ENCODE peak calls at places on chromosomes 12 and 14, in six cellular contexts. A, I, C, K, X and O are unnamed samples. For H3K36me3 and H3K27me3, the result is how much of the 10 kb centered on the place peaks cover.

GRCh38 chr14:104331871-104332605 is 193.7 kb downstream of the KIF26A start:
- DNase-seq in A (no peak), I (no peak), C (no peak), K (peak), X (no peak), O (peak)

GRCh38 chr14:103185051-103186027 is 62.1 kb downstream of the TNFAIP2 start:
- DNase-seq in A (peak), I (no peak), C (peak), K (no peak), X (peak), O (peak)

GRCh38 chr12:30286345-30286926 is 409.2 kb downstream of the IPO8 start:
- DNase-seq in A (peak), I (no peak), C (no peak), K (no peak), X (no peak), O (peak)

GRCh38 chr12:131836193-131836592 is 8.0 kb downstream of the MMP17 start:
- DNase-seq in A (no peak), I (no peak), C (no peak), K (no peak), X (no peak), O (no peak)

GRCh38 chr12:1842183-1842904 is 22.0 kb downstream of the LRTM2 start:
- DNase-seq in A (no peak), I (no peak), C (peak), K (no peak), X (no peak), O (peak)

GRCh38 chr12:101490286-101490920 is 15.3 kb downstream of the SPIC start:
- DNase-seq in A (peak), I (no peak), C (no peak), K (no peak), X (peak), O (peak)

GRCh38 chr12:126772171-126772864 is 1494.7 kb upstream of the TMEM132C start:
- DNase-seq in A (peak), I (no peak), C (no peak), K (no peak), X (peak), O (no peak)

GRCh38 chr12:70543444-70543843 is 93.8 kb downstream of the PTPRB start:
- DNase-seq in A (peak), I (no peak), C (no peak), K (no peak), X (no peak), O (no peak)

GRCh38 chr12:32541754-32542374 is 137.2 kb upstream of the DNM1L start:
- DNase-seq in A (no peak), I (no peak), C (no peak), K (no peak), X (no peak), O (no peak)

GRCh38 chr12:75437564-75437963 is 43.0 kb upstream of the GLIPR1 start:
- DNase-seq in A (peak), I (no peak), C (no peak), K (no peak), X (peak), O (no peak)

GRCh38 chr12:4664111-4664510 is 15.2 kb downstream of the NDUFA9 start:
- DNase-seq in A (peak), I (no peak), C (no peak), K (no peak), X (no peak), O (no peak)

GRCh38 chr12:76518699-76519098 is 40.9 kb downstream of the OSBPL8 start:
- DNase-seq in A (no peak), I (no peak), C (no peak), K (no peak), X (no peak), O (peak)

GRCh38 chr14:52241102-52241793 is 26.2 kb upstream of the PTGDR start:
- DNase-seq in A (peak), I (no peak), C (no peak), K (no peak), X (no peak), O (no peak)

GRCh38 chr12:91109148-91109564 is 2.1 kb downstream of the LUM start:
- DNase-seq in A (peak), I (peak), C (peak), K (peak), X (peak), O (peak)

GRCh38 chr12:50174971-50175715 is 8.0 kb upstream of the CERS5 start:
- DNase-seq in A (peak), I (no peak), C (no peak), K (no peak), X (peak), O (peak)

GRCh38 chr14:96811265-96811664 is 14.1 kb downstream of the VRK1 start:
- DNase-seq in A (peak), I (no peak), C (no peak), K (no peak), X (no peak), O (no peak)

GRCh38 chr14:37142835-37143499 is 29.4 kb downstream of the SLC25A21 start:
- DNase-seq in A (peak), I (no peak), C (no peak), K (no peak), X (no peak), O (no peak)

GRCh38 chr14:104600141-104600643 is 4.4 kb downstream of the TMEM179 start:
- DNase-seq in A (no peak), I (no peak), C (peak), K (no peak), X (no peak), O (peak)

GRCh38 chr12:114777052-114777451 is 93.1 kb upstream of the TBX3 start:
- DNase-seq in A (no peak), I (no peak), C (no peak), K (no peak), X (no peak), O (no peak)

GRCh38 chr14:85315891-85316290 is 214.1 kb upstream of the FLRT2 start:
- DNase-seq in A (no peak), I (no peak), C (no peak), K (no peak), X (no peak), O (no peak)

GRCh38 chr12:88575361-88575959 is 4.8 kb downstream of the KITLG start:
- DNase-seq in A (no peak), I (no peak), C (no peak), K (no peak), X (no peak), O (no peak)

DNA sequence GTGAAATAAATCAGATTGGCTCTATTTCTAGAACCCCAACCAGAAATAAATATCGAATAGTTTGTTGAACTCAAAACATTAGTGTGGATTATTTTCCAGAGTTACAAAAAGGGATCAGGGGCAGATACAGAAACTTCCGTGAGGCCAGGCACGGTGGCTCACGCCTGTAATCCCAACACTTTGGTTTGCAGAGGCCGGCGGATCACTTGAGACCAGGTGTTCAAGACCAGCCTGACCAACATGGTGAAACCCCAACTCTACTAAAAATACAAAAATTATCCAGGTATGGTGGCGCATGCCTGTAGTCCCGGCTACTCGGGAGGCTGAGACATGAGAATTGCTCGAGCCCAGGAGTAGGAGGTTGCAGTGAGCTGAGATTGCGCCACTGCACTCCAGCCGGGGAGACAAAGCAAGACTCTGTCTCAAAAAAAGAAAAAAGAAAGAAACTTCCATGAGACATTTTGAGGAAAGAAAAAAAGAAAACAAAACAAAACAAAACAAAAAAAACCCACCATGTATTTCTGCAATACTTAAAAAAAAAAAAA is 2.1 kb downstream of the FBXO21 start:
- DNase-seq in A (no peak), I (no peak), C (no peak), K (no peak), X (no peak), O (no peak)
- H3K4me3 ChIP-seq in A (no peak), I (no peak), C (peak), K (no peak), X (peak), O (no peak)

GRCh38 chr12:55757701-55758100 is 14.8 kb downstream of the GDF11 start:
- DNase-seq in A (no peak), I (no peak), C (no peak), K (no peak), X (no peak), O (no peak)
- H3K36me3 ChIP-seq in A (under half), I (under half), C (half or more), K (half or more), X (half or more), O (under half)

GRCh38 chr12:48687595-48687994 is 5.6 kb upstream of the KANSL2 start:
- DNase-seq in A (peak), I (no peak), C (no peak), K (no peak), X (peak), O (no peak)
- H3K27me3 ChIP-seq in A (under half), I (under half), C (under half), K (under half), X (under half), O (under half)

DNA sequence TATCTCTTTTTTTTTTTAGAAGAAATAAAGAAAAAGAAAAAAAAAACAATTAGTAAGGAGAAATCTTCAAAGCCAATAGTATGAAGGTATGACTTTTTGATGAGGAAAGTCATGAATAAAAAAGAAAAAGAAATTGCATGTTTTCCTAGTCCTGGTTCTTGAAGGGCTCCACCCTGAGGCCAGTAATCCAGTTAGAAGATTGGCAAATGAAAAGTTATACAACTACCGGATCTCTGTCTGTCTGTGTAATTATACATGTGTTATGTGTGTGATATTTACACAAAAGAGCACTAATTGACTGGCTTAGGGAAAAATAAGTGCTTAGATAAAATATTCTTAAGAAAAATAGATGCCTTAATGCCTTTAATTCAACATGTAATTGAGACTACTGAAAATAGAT is 28.4 kb downstream of the SDR9C7 start:
- DNase-seq in A (no peak), I (no peak), C (no peak), K (no peak), X (no peak), O (no peak)
- H3K4me3 ChIP-seq in A (no peak), I (no peak), C (no peak), K (no peak), X (no peak), O (no peak)

DNA sequence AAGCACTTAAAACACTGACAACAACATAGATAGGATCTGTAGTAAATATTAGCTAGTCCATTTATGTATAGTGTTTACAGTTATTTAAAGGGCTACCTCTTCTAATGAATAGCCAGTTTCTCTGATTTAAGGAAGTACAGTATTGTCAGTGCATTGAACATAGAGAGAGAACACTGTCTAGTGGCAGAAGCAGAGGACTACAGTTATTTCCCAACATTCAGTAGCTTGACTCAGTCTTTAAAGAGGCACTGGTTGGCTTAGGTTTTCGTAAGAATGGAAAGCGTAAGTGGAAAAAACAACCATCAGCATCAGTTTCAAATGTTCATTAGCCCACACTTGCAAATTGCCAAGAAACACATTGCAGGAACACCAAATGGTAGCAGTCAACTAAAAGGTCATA is 125.0 kb upstream of the HMGA2 start:
- DNase-seq in A (peak), I (no peak), C (no peak), K (no peak), X (no peak), O (no peak)
- H3K36me3 ChIP-seq in A (under half), I (under half), C (under half), K (under half), X (under half), O (under half)

DNA sequence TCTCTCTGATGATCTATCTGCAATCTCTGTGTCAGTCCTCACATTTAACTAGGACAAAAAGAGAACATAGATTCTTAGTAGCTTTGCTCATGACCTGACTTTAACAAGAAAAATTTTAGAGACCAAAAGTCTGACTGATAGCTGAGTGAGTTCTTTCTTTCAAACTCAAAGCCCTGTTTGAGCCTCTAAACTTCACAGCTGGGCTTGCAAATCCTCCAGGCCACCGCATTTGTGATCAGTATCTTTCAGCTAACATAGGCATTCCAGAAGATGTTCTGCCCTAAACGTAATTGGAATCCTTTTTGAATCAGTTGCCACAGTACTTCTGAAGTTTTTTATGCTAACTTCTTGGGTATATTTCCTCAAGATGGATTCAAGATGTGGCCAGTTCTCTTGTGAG is 459.0 kb downstream of the DPF3 start:
- DNase-seq in A (no peak), I (no peak), C (no peak), K (no peak), X (no peak), O (no peak)
- H3K27me3 ChIP-seq in A (under half), I (under half), C (under half), K (under half), X (under half), O (under half)

GRCh38 chr14:64942531-64943111 is at the start of gene GPX2:
- DNase-seq in A (peak), I (no peak), C (no peak), K (no peak), X (no peak), O (no peak)
- H3K4me3 ChIP-seq in A (peak), I (no peak), C (no peak), K (no peak), X (no peak), O (no peak)

GRCh38 chr12:111174283-111175108 is 194.4 kb downstream of the PHETA1 start:
- DNase-seq in A (peak), I (no peak), C (no peak), K (no peak), X (peak), O (peak)
- H3K36me3 ChIP-seq in A (under half), I (under half), C (under half), K (under half), X (under half), O (under half)

GRCh38 chr12:57209916-57210315 is 6.7 kb upstream of the NXPH4 start:
- DNase-seq in A (no peak), I (no peak), C (no peak), K (no peak), X (no peak), O (no peak)
- H3K27me3 ChIP-seq in A (under half), I (under half), C (under half), K (under half), X (under half), O (under half)

DNA sequence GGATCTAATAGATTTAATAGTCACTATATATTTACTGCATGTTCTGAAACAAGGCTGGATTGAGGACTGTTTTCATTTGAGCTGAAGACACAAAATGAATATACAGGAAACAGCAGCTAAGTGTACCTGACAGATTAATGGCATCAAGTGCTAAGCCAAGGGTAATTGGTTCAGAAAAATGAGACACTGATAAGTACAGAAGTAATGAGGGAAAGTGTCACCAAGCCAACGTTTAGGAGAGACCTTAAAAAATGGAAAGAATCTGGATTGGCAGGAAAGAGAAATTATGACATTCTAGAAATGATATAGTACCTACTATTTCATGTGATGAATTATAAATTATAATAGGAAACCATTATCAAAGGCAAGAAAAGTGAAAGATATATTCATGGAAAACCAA is 20.8 kb upstream of the DUSP16 start:
- DNase-seq in A (no peak), I (no peak), C (no peak), K (no peak), X (peak), O (no peak)
- H3K4me3 ChIP-seq in A (no peak), I (no peak), C (no peak), K (no peak), X (no peak), O (no peak)